ENCODE peak calls at places on chromosomes 6 and 20, in five cellular contexts. T is body of pancreas, K is Peyer's patch, B is AG04450, C is sigmoid colon. W is an unnamed sample.

GRCh38 chr20:54475334-54476287 is at the start of gene DOK5:
- DNase-seq in T (peak; percentile 38), B (no peak), K (no peak), C (peak; percentile 71), W (no peak)

GRCh38 chr20:61251529-61252393 is at the start of gene CDH4:
- DNase-seq in T (peak; percentile 38), B (no peak), K (no peak), C (no peak), W (no peak)

GRCh38 chr20:61159940-61160688 is 91.9 kb upstream of the CDH4 start:
- DNase-seq in C (no peak), B (no peak), K (no peak), T (no peak), W (no peak)

GRCh38 chr20:57402206-57403125 is 11.3 kb downstream of the RBM38 start:
- DNase-seq in C (peak; percentile 56), K (no peak), B (no peak), T (no peak), W (no peak)

GRCh38 chr6:40177596-40177995 is 243.3 kb upstream of the MOCS1 start:
- DNase-seq in T (no peak), B (no peak), K (no peak), C (no peak), W (no peak)

GRCh38 chr6:63305278-63305677 is 14.5 kb downstream of the LGSN start:
- DNase-seq in B (no peak), T (no peak), C (no peak), K (no peak), W (no peak)

GRCh38 chr6:145372671-145373123 is 362.6 kb downstream of the EPM2A start:
- DNase-seq in B (peak; percentile 21), T (peak; percentile 34), C (no peak), K (no peak), W (peak; percentile 14)

GRCh38 chr6:14182916-14183315 is 65.3 kb downstream of the CD83 start:
- DNase-seq in C (no peak), K (no peak), T (no peak), B (no peak), W (no peak)

GRCh38 chr6:131950767-131951575 is at the start of gene CCN2:
- DNase-seq in B (peak; percentile 99), K (peak; percentile 81), C (peak; percentile 95), T (peak; percentile 75), W (no peak)

GRCh38 chr6:47810885-47811284 is 29.1 kb downstream of the OPN5 start:
- DNase-seq in T (no peak), K (no peak), C (no peak), B (no peak), W (no peak)

GRCh38 chr6:167995731-167996151 is 1.7 kb upstream of the KIF25 start:
- DNase-seq in T (no peak), B (no peak), K (no peak), C (no peak), W (no peak)

GRCh38 chr6:85677243-85677956 is 34.7 kb upstream of the SYNCRIP start:
- DNase-seq in B (no peak), C (no peak), K (no peak), T (no peak), W (no peak)

GRCh38 chr6:85674604-85675003 is 31.9 kb upstream of the SYNCRIP start:
- DNase-seq in B (no peak), T (no peak), K (no peak), C (no peak), W (no peak)

GRCh38 chr6:85678000-85678601 is 35.4 kb upstream of the SYNCRIP start:
- DNase-seq in B (no peak), C (no peak), T (no peak), K (no peak), W (no peak)

GRCh38 chr6:85675030-85675819 is 32.5 kb upstream of the SYNCRIP start:
- DNase-seq in T (no peak), C (no peak), K (peak; percentile 58), B (no peak), W (no peak)

GRCh38 chr6:85676086-85676729 is 33.5 kb upstream of the SYNCRIP start:
- DNase-seq in B (no peak), C (no peak), K (no peak), T (no peak), W (no peak)
- H3K27ac ChIP-seq in B (no peak overlapping the region), C (peak overlapping the region; percentile 98), K (peak overlapping the region; percentile 15), T (no peak overlapping the region), W (peak overlapping the region; percentile 18)

DNA sequence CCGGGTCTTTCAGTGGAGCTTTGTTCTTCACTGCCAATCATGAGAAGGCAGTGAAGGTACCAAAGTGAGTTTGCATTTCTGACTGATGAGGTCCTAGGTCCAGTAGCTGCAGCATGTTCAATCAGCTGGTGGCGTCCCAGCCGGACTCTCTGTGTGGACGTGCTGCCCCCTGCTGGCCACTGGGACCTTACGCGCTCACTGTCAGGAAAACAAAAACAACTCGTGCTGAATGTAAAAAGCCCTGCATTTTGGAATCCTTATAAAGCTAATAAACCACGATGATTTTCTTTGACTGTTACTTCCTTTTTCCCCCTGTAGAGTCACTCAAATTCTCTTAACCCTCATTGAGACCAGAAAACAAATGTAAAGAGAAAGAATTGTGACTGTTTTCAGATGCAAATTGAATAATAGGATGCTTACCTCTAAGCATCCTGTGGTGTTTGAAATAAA is 4.9 kb upstream of the CD24 start:
- DNase-seq in T (peak; percentile 96), C (peak; percentile 87), B (peak; percentile 55), K (peak; percentile 94), W (peak; percentile 33)
- H3K27ac ChIP-seq in T (no peak overlapping the region), C (no peak overlapping the region), B (no peak overlapping the region), K (no peak overlapping the region), W (no peak overlapping the region)

GRCh38 chr6:30676660-30677270 is 4.0 kb upstream of the DHX16 start:
- DNase-seq in C (no peak), K (no peak), T (no peak), B (no peak), W (no peak)

GRCh38 chr6:30681696-30682180 is 4.7 kb downstream of the PPP1R18 start:
- DNase-seq in B (no peak), K (no peak), T (no peak), C (no peak), W (no peak)

GRCh38 chr6:30678964-30679726 is 6.3 kb upstream of the DHX16 start:
- DNase-seq in B (no peak), K (peak; percentile 94), C (peak; percentile 94), T (peak; percentile 88), W (peak; percentile 78)

GRCh38 chr6:30682181-30683117 is 4.0 kb downstream of the PPP1R18 start:
- DNase-seq in B (no peak), T (peak; percentile 57), C (peak; percentile 94), K (peak; percentile 97), W (peak; percentile 86)

GRCh38 chr6:30679765-30680535 is 6.5 kb downstream of the PPP1R18 start:
- DNase-seq in C (no peak), T (no peak), K (no peak), B (no peak), W (no peak)
- H3K27ac ChIP-seq in C (peak overlapping the region; percentile 99), T (no peak overlapping the region), K (peak overlapping the region; percentile 98), B (peak overlapping the region; percentile 39), W (peak overlapping the region; percentile 96)

GRCh38 chr6:8642854-8643253 is 207.5 kb upstream of the SLC35B3 start:
- DNase-seq in T (no peak), B (no peak), C (no peak), K (no peak), W (no peak)

GRCh38 chr6:8642131-8642530 is 206.8 kb upstream of the SLC35B3 start:
- DNase-seq in B (no peak), K (no peak), C (no peak), T (no peak), W (no peak)

GRCh38 chr6:8644306-8644705 is 209.0 kb upstream of the SLC35B3 start:
- DNase-seq in B (no peak), T (no peak), C (no peak), K (no peak), W (no peak)

GRCh38 chr6:8645212-8645611 is 209.9 kb upstream of the SLC35B3 start:
- DNase-seq in K (no peak), C (no peak), T (no peak), B (no peak), W (no peak)

GRCh38 chr6:8639928-8640649 is 204.7 kb upstream of the SLC35B3 start:
- DNase-seq in C (no peak), T (no peak), K (no peak), B (no peak), W (no peak)
- H3K27ac ChIP-seq in C (no peak overlapping the region), T (no peak overlapping the region), K (no peak overlapping the region), B (no peak overlapping the region), W (no peak overlapping the region)

DNA sequence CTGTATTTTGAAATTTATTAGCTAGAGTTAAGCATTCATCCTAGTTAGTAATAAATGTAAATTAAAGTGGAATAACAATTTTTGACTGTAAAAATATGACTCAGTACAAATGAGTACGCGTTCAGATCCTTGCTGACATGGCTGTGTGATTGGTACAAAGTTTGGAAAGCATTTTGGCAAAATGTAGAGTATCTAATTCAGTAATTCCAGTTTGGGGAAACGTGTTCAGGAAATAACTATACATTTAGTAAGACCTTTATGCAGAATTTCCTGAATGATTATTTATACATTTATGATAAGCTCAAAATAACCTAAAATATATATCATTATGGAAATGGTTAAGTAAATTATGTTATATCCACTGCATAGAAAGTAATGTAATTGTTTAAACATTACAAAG is 8.0 kb downstream of the VTA1 start:
- DNase-seq in C (no peak), T (no peak), K (no peak), B (no peak), W (no peak)
- H3K27ac ChIP-seq in C (no peak overlapping the region), T (no peak overlapping the region), K (no peak overlapping the region), B (no peak overlapping the region), W (no peak overlapping the region)

W was measured in effector memory CD4-positive, alpha-beta T cell.